ENCODE peak calls at places on chromosomes 6 and 20, in eight cellular contexts. Y is SK-N-SH, I is activated gamma-delta T cell treated with Interleukin-2 at 50 U/mL for 16 hours, F is activated T-cell treated with anti-CD3 and anti-CD28 coated beads for 1 hour, X is H7, R is LoVo, K is astrocyte of the spinal cord, U is cardiac muscle cell. J is an unnamed sample.

GRCh38 chr6:139422105-139423036 is 47.9 kb upstream of the CITED2 start:
- DNase-seq in Y (no peak), I (no peak), F (no peak), X (no peak), R (no peak), K (no peak), U (no peak), J (no peak)

GRCh38 chr20:20938599-20938998 is 167.6 kb downstream of the LINC00237 start:
- DNase-seq in Y (no peak), I (no peak), F (no peak), X (no peak), R (no peak), K (no peak), U (no peak), J (no peak)

GRCh38 chr20:51828762-51829161 is 26.4 kb upstream of the SALL4 start:
- DNase-seq in Y (no peak), I (no peak), F (no peak), X (peak; percentile 75), R (no peak), K (no peak), U (no peak), J (no peak)

GRCh38 chr20:8057871-8058270 is 38.3 kb upstream of the TMX4 start:
- DNase-seq in Y (no peak), I (no peak), F (no peak), X (no peak), R (no peak), K (no peak), U (no peak), J (no peak)

GRCh38 chr6:41702089-41702745 is 33.2 kb downstream of the TFEB start:
- DNase-seq in Y (no peak), I (no peak), F (no peak), X (no peak), R (no peak), K (no peak), U (no peak), J (no peak)

GRCh38 chr6:87798393-87799278 is 96.6 kb upstream of the AKIRIN2 start:
- DNase-seq in Y (no peak), I (no peak), F (no peak), X (no peak), R (no peak), K (no peak), U (no peak), J (no peak)

GRCh38 chr6:158815379-158815724 is 3.8 kb downstream of the EZR start:
- DNase-seq in Y (no peak), I (no peak), F (no peak), X (no peak), R (no peak), K (no peak), U (no peak), J (no peak)

GRCh38 chr20:12591949-12592470 is 416.8 kb upstream of the SPTLC3 start:
- DNase-seq in Y (no peak), I (no peak), F (no peak), X (no peak), R (no peak), K (no peak), U (peak; percentile 30), J (no peak)

GRCh38 chr20:34834459-34834893 is 9.0 kb upstream of the NCOA6 start:
- DNase-seq in Y (peak; percentile 62), I (no peak), F (no peak), X (no peak), R (peak; percentile 38), K (peak; percentile 51), U (peak; percentile 33), J (no peak)

GRCh38 chr6:140636698-140637402 is 1262.4 kb upstream of the CITED2 start:
- DNase-seq in Y (no peak), I (no peak), F (no peak), X (peak; percentile 16), R (no peak), K (no peak), U (peak; percentile 72), J (no peak)

J was measured in tibial artery.